ENCODE peak calls at places on chromosomes 4 and X, in eight cellular contexts. L, A, J, T, W, M, N and R are unnamed samples.

GRCh38 chrX:130984782-130985181 is 73.4 kb upstream of the ARHGAP36 start:
- DNase-seq in L (no peak), A (no peak), J (no peak), T (no peak), W (no peak), M (no peak), N (no peak), R (no peak)

GRCh38 chrX:138067415-138067814 is 501.5 kb downstream of the ZIC3 start:
- DNase-seq in L (no peak), A (no peak), J (no peak), T (no peak), W (no peak), M (no peak), N (no peak), R (no peak)

GRCh38 chrX:18348047-18348446 is 6.4 kb downstream of the SCML2 start:
- DNase-seq in L (no peak), A (no peak), J (no peak), T (no peak), W (no peak), M (no peak), N (no peak), R (no peak)

GRCh38 chr4:7426525-7427171 is 8.1 kb downstream of the PSAPL1 start:
- DNase-seq in L (no peak), A (no peak), J (no peak), T (no peak), W (no peak), M (no peak), N (no peak), R (no peak)

GRCh38 chr4:138602664-138603063 is 360.5 kb upstream of the SLC7A11 start:
- DNase-seq in L (peak; percentile 65), A (no peak), J (no peak), T (no peak), W (no peak), M (no peak), N (no peak), R (no peak)

GRCh38 chr4:52263612-52264011 is 212.5 kb downstream of the SPATA18 start:
- DNase-seq in L (peak; percentile 49), A (no peak), J (no peak), T (no peak), W (no peak), M (no peak), N (no peak), R (no peak)

GRCh38 chrX:153592966-153593688 is 5.8 kb downstream of the CCNQ start:
- DNase-seq in L (no peak), A (peak; percentile 78), J (no peak), T (no peak), W (peak; percentile 15), M (peak; percentile 61), N (peak; percentile 62), R (no peak)

GRCh38 chrX:108464604-108465003 is 25.0 kb downstream of the COL4A5 start:
- DNase-seq in L (peak; percentile 44), A (no peak), J (no peak), T (no peak), W (no peak), M (no peak), N (no peak), R (no peak)

GRCh38 chr4:128428397-128428796 is 140.8 kb upstream of the PGRMC2 start:
- DNase-seq in L (no peak), A (no peak), J (no peak), T (no peak), W (no peak), M (no peak), N (no peak), R (no peak)

GRCh38 chr4:149279790-149280189 is 535.9 kb downstream of the IQCM start:
- DNase-seq in L (no peak), A (no peak), J (no peak), T (no peak), W (no peak), M (no peak), N (no peak), R (no peak)

GRCh38 chr4:749771-750666 is 44.4 kb downstream of the PCGF3 start:
- DNase-seq in L (no peak), A (no peak), J (no peak), T (no peak), W (peak; percentile 27), M (peak; percentile 23), N (peak; percentile 58), R (no peak)

GRCh38 chrX:54294306-54294705 is 63.5 kb downstream of the WNK3 start:
- DNase-seq in L (no peak), A (no peak), J (no peak), T (no peak), W (no peak), M (no peak), N (no peak), R (no peak)

GRCh38 chrX:72208126-72208525 is 26.6 kb downstream of the PIN4 start:
- DNase-seq in L (no peak), A (no peak), J (no peak), T (no peak), W (no peak), M (no peak), N (no peak), R (no peak)

GRCh38 chr4:153497091-153497531 is 31.0 kb downstream of the TMEM131L start:
- DNase-seq in L (peak; percentile 76), A (no peak), J (peak; percentile 42), T (no peak), W (no peak), M (no peak), N (no peak), R (peak; percentile 66)

GRCh38 chr4:114386637-114387233 is 211.9 kb upstream of the UGT8 start:
- DNase-seq in L (peak; percentile 35), A (no peak), J (peak; percentile 53), T (no peak), W (no peak), M (no peak), N (no peak), R (no peak)

GRCh38 chrX:133444952-133445831 is 29.9 kb upstream of the GPC4 start:
- DNase-seq in L (peak; percentile 43), A (no peak), J (peak; percentile 14), T (no peak), W (no peak), M (no peak), N (no peak), R (no peak)

GRCh38 chr4:121138014-121138413 is 26.1 kb downstream of the TNIP3 start:
- DNase-seq in L (no peak), A (no peak), J (no peak), T (no peak), W (no peak), M (no peak), N (no peak), R (peak; percentile 32)

GRCh38 chr4:16705341-16705740 is 193.1 kb downstream of the LDB2 start:
- DNase-seq in L (no peak), A (no peak), J (no peak), T (no peak), W (no peak), M (no peak), N (no peak), R (no peak)

GRCh38 chr4:149409186-149410056 is 406.2 kb downstream of the IQCM start:
- DNase-seq in L (peak; percentile 93), A (no peak), J (no peak), T (no peak), W (peak; percentile 36), M (peak; percentile 39), N (peak; percentile 62), R (no peak)

GRCh38 chr4:109969909-109970308 is 57.2 kb downstream of the EGF start:
- DNase-seq in L (no peak), A (no peak), J (no peak), T (peak; percentile 39), W (no peak), M (no peak), N (no peak), R (no peak)

GRCh38 chr4:98027827-98028226 is 115.4 kb downstream of the STPG2 start:
- DNase-seq in L (peak; percentile 85), A (no peak), J (peak; percentile 29), T (no peak), W (no peak), M (no peak), N (no peak), R (no peak)

GRCh38 chr4:184994623-184995010 is 23.7 kb upstream of the HELT start:
- DNase-seq in L (no peak), A (no peak), J (no peak), T (no peak), W (no peak), M (no peak), N (no peak), R (no peak)

GRCh38 chrX:31223817-31224216 is 152.0 kb upstream of the FTHL17 start:
- DNase-seq in L (peak; percentile 42), A (no peak), J (no peak), T (no peak), W (no peak), M (no peak), N (no peak), R (no peak)

GRCh38 chr4:86718152-86718551 is 124.0 kb downstream of the PTPN13 start:
- DNase-seq in L (peak; percentile 65), A (no peak), J (no peak), T (no peak), W (no peak), M (no peak), N (no peak), R (no peak)

GRCh38 chr4:172688536-172688935 is 480.1 kb upstream of the GALNT7 start:
- DNase-seq in L (peak; percentile 17), A (no peak), J (no peak), T (no peak), W (no peak), M (no peak), N (no peak), R (no peak)

GRCh38 chr4:57020467-57021101 is 41.9 kb downstream of the POLR2B start:
- DNase-seq in L (peak; percentile 92), A (no peak), J (no peak), T (no peak), W (no peak), M (no peak), N (no peak), R (no peak)

GRCh38 chr4:104966349-104967033 is 180.2 kb upstream of the TET2 start:
- DNase-seq in L (peak; percentile 89), A (no peak), J (peak; percentile 52), T (peak; percentile 74), W (no peak), M (no peak), N (no peak), R (no peak)

GRCh38 chr4:62871057-62871456 is 1538.2 kb downstream of the TECRL start:
- DNase-seq in L (no peak), A (no peak), J (no peak), T (no peak), W (no peak), M (no peak), N (no peak), R (no peak)

GRCh38 chr4:120517966-120518365 is 404.6 kb downstream of the PRDM5 start:
- DNase-seq in L (peak; percentile 29), A (no peak), J (peak; percentile 37), T (no peak), W (no peak), M (no peak), N (peak; percentile 25), R (no peak)